ENCODE peak calls at places on chromosomes 12 and 14, in eight cellular contexts. One of them, this sample, is unnamed. For H3K4me1, the result is how much of the 10 kb centered on the place peaks cover.

GRCh38 chr14:100341301-100342031 is 18.3 kb downstream of the SLC25A47 start:
- DNase-seq in spleen: peak
- DNase-seq in endodermal cell: no peak
- DNase-seq in neural progenitor cell: no peak
- DNase-seq in uterus: no peak
- DNase-seq in adrenal gland: peak
- DNase-seq in tibial artery: peak
- DNase-seq in foreskin keratinocyte: peak
- DNase-seq in this sample: no peak

GRCh38 chr12:10612954-10613333 is 465 bp downstream of the MAGOHB start:
- DNase-seq in tibial artery: no peak
- DNase-seq in spleen: no peak
- DNase-seq in foreskin keratinocyte: no peak
- DNase-seq in neural progenitor cell: peak
- DNase-seq in uterus: no peak
- DNase-seq in adrenal gland: no peak
- DNase-seq in endodermal cell: peak
- DNase-seq in this sample: no peak

GRCh38 chr14:55272922-55273321 is 1.7 kb downstream of the FBXO34 start:
- DNase-seq in adrenal gland: no peak
- DNase-seq in foreskin keratinocyte: no peak
- DNase-seq in endodermal cell: no peak
- DNase-seq in uterus: no peak
- DNase-seq in neural progenitor cell: no peak
- DNase-seq in tibial artery: no peak
- DNase-seq in spleen: no peak
- DNase-seq in this sample: no peak

GRCh38 chr12:56947633-56948535 is 9.5 kb downstream of the RDH16 start:
- DNase-seq in uterus: no peak
- DNase-seq in neural progenitor cell: no peak
- DNase-seq in tibial artery: no peak
- DNase-seq in endodermal cell: peak
- DNase-seq in foreskin keratinocyte: no peak
- DNase-seq in adrenal gland: no peak
- DNase-seq in spleen: no peak
- DNase-seq in this sample: no peak

GRCh38 chr14:68526420-68527105 is 266.3 kb downstream of the ZFP36L1 start:
- DNase-seq in foreskin keratinocyte: no peak
- DNase-seq in spleen: no peak
- DNase-seq in endodermal cell: no peak
- DNase-seq in tibial artery: peak
- DNase-seq in neural progenitor cell: no peak
- DNase-seq in uterus: no peak
- DNase-seq in adrenal gland: peak
- DNase-seq in this sample: no peak

GRCh38 chr12:10069099-10069498 is 29.7 kb downstream of the CLEC1A start:
- DNase-seq in adrenal gland: peak
- DNase-seq in spleen: no peak
- DNase-seq in tibial artery: no peak
- DNase-seq in foreskin keratinocyte: no peak
- DNase-seq in endodermal cell: no peak
- DNase-seq in uterus: no peak
- DNase-seq in neural progenitor cell: no peak
- DNase-seq in this sample: no peak

GRCh38 chr12:106297681-106298080 is 4.9 kb upstream of the TCP11L2 start:
- DNase-seq in uterus: no peak
- DNase-seq in foreskin keratinocyte: no peak
- DNase-seq in adrenal gland: no peak
- DNase-seq in tibial artery: no peak
- DNase-seq in neural progenitor cell: no peak
- DNase-seq in endodermal cell: peak
- DNase-seq in spleen: no peak
- DNase-seq in this sample: no peak

GRCh38 chr12:82019533-82019932 is 260.4 kb upstream of the PPFIA2 start:
- DNase-seq in uterus: no peak
- DNase-seq in adrenal gland: no peak
- DNase-seq in neural progenitor cell: peak
- DNase-seq in tibial artery: no peak
- DNase-seq in foreskin keratinocyte: no peak
- DNase-seq in spleen: no peak
- DNase-seq in endodermal cell: peak
- DNase-seq in this sample: no peak

DNA sequence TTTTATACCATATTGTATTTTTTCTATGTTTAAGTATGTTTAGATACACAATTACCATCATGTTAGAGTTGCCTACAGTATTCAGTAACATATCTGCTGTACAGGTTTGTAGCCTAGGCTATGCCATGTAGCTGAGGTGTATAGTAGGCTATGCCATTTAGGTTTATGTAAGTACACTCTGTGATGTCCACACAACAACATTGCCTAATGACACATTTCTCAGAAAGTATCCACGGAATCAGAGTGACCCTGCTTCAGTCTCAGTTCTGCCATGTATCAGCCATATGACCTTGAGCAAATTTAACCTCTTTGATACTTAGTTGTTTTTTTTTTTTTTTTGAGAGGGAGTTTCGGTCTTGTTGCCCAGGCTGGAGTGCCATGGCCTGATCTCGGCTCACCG is 12.7 kb downstream of the SUSD6 start:
- DNase-seq in uterus: no peak
- DNase-seq in foreskin keratinocyte: no peak
- DNase-seq in adrenal gland: peak
- DNase-seq in tibial artery: no peak
- DNase-seq in neural progenitor cell: no peak
- DNase-seq in endodermal cell: no peak
- DNase-seq in spleen: no peak
- DNase-seq in this sample: no peak
- H3K4me1 ChIP-seq in uterus: under half
- H3K4me1 ChIP-seq in foreskin keratinocyte: under half
- H3K4me1 ChIP-seq in adrenal gland: half or more
- H3K4me1 ChIP-seq in tibial artery: under half
- H3K4me1 ChIP-seq in neural progenitor cell: under half
- H3K4me1 ChIP-seq in endodermal cell: under half
- H3K4me1 ChIP-seq in spleen: half or more
- H3K4me1 ChIP-seq in this sample: under half

GRCh38 chr12:53180270-53180930 is at the start of the genes CSAD and ZNF740:
- DNase-seq in tibial artery: peak
- DNase-seq in spleen: peak
- DNase-seq in neural progenitor cell: peak
- DNase-seq in adrenal gland: peak
- DNase-seq in uterus: peak
- DNase-seq in endodermal cell: peak
- DNase-seq in foreskin keratinocyte: peak
- DNase-seq in this sample: peak
- TF ChIP-seq CTCF in tibial artery: no peak
- TF ChIP-seq CTCF in spleen: no peak
- TF ChIP-seq CTCF in neural progenitor cell: peak
- TF ChIP-seq CTCF in adrenal gland: peak
- TF ChIP-seq CTCF in uterus: peak
- TF ChIP-seq CTCF in endodermal cell: no peak
- TF ChIP-seq CTCF in foreskin keratinocyte: peak
- TF ChIP-seq CTCF in this sample: no peak

GRCh38 chr12:28568083-28568482 is 377.8 kb downstream of the CCDC91 start:
- DNase-seq in neural progenitor cell: no peak
- DNase-seq in uterus: no peak
- DNase-seq in endodermal cell: no peak
- DNase-seq in spleen: no peak
- DNase-seq in foreskin keratinocyte: no peak
- DNase-seq in tibial artery: no peak
- DNase-seq in adrenal gland: peak
- DNase-seq in this sample: no peak

GRCh38 chr12:28558232-28558631 is 368.0 kb downstream of the CCDC91 start:
- DNase-seq in neural progenitor cell: no peak
- DNase-seq in adrenal gland: no peak
- DNase-seq in tibial artery: no peak
- DNase-seq in endodermal cell: no peak
- DNase-seq in foreskin keratinocyte: no peak
- DNase-seq in spleen: no peak
- DNase-seq in uterus: no peak
- DNase-seq in this sample: no peak

GRCh38 chr12:28563926-28564325 is 373.7 kb downstream of the CCDC91 start:
- DNase-seq in uterus: no peak
- DNase-seq in neural progenitor cell: no peak
- DNase-seq in endodermal cell: no peak
- DNase-seq in foreskin keratinocyte: no peak
- DNase-seq in adrenal gland: no peak
- DNase-seq in tibial artery: no peak
- DNase-seq in spleen: no peak
- DNase-seq in this sample: no peak

GRCh38 chr12:28568709-28569108 is 378.5 kb downstream of the CCDC91 start:
- DNase-seq in endodermal cell: no peak
- DNase-seq in spleen: no peak
- DNase-seq in tibial artery: no peak
- DNase-seq in adrenal gland: no peak
- DNase-seq in neural progenitor cell: no peak
- DNase-seq in uterus: no peak
- DNase-seq in foreskin keratinocyte: no peak
- DNase-seq in this sample: no peak

DNA sequence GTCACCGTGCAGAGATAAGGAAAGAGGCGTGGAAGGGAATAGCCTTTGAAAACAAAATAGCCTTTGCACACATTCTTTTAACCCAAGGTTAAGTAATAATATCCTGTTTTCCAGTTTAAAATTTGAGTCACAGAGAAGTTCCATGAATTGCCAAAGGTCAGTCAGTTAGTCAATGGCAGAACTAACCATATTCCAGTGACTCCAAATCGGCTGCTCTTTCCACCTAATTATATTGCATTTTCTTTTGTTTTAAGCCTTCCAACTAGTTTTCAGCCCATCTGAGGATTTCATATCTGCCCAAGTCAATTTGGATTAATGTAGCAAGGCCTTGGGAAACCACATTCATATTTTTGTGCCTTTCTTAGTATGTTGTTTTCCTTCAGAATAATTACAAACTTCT is 373.0 kb downstream of the CCDC91 start:
- DNase-seq in foreskin keratinocyte: no peak
- DNase-seq in endodermal cell: no peak
- DNase-seq in tibial artery: no peak
- DNase-seq in uterus: no peak
- DNase-seq in adrenal gland: no peak
- DNase-seq in neural progenitor cell: no peak
- DNase-seq in spleen: no peak
- DNase-seq in this sample: no peak
- H3K27ac ChIP-seq in foreskin keratinocyte: no peak
- H3K27ac ChIP-seq in endodermal cell: no peak
- H3K27ac ChIP-seq in tibial artery: no peak
- H3K27ac ChIP-seq in uterus: peak
- H3K27ac ChIP-seq in adrenal gland: no peak
- H3K27ac ChIP-seq in neural progenitor cell: no peak
- H3K27ac ChIP-seq in spleen: peak
- H3K27ac ChIP-seq in this sample: no peak

GRCh38 chr12:108423486-108423885 is 84.4 kb upstream of the CMKLR1 start:
- DNase-seq in uterus: no peak
- DNase-seq in tibial artery: no peak
- DNase-seq in neural progenitor cell: no peak
- DNase-seq in spleen: no peak
- DNase-seq in endodermal cell: no peak
- DNase-seq in foreskin keratinocyte: no peak
- DNase-seq in adrenal gland: no peak
- DNase-seq in this sample: no peak
- H3K4me1 ChIP-seq in uterus: under half
- H3K4me1 ChIP-seq in tibial artery: under half
- H3K4me1 ChIP-seq in neural progenitor cell: under half
- H3K4me1 ChIP-seq in spleen: under half
- H3K4me1 ChIP-seq in endodermal cell: under half
- H3K4me1 ChIP-seq in foreskin keratinocyte: under half
- H3K4me1 ChIP-seq in adrenal gland: under half
- H3K4me1 ChIP-seq in this sample: under half

GRCh38 chr12:121883315-121883660 is 5.3 kb upstream of the PSMD9 start:
- DNase-seq in foreskin keratinocyte: no peak
- DNase-seq in adrenal gland: no peak
- DNase-seq in tibial artery: no peak
- DNase-seq in uterus: no peak
- DNase-seq in spleen: no peak
- DNase-seq in neural progenitor cell: peak
- DNase-seq in endodermal cell: peak
- DNase-seq in this sample: no peak

GRCh38 chr12:121888478-121889266 is at the start of gene PSMD9:
- DNase-seq in tibial artery: peak
- DNase-seq in endodermal cell: peak
- DNase-seq in spleen: peak
- DNase-seq in neural progenitor cell: peak
- DNase-seq in foreskin keratinocyte: peak
- DNase-seq in uterus: peak
- DNase-seq in adrenal gland: peak
- DNase-seq in this sample: peak

GRCh38 chr12:121889267-121889624 is 656 bp downstream of the PSMD9 start:
- DNase-seq in neural progenitor cell: no peak
- DNase-seq in uterus: no peak
- DNase-seq in spleen: no peak
- DNase-seq in adrenal gland: no peak
- DNase-seq in tibial artery: no peak
- DNase-seq in endodermal cell: no peak
- DNase-seq in foreskin keratinocyte: no peak
- DNase-seq in this sample: no peak

GRCh38 chr12:121892673-121893561 is 4.3 kb downstream of the PSMD9 start:
- DNase-seq in foreskin keratinocyte: no peak
- DNase-seq in neural progenitor cell: no peak
- DNase-seq in tibial artery: no peak
- DNase-seq in uterus: no peak
- DNase-seq in spleen: no peak
- DNase-seq in adrenal gland: peak
- DNase-seq in endodermal cell: peak
- DNase-seq in this sample: no peak

DNA sequence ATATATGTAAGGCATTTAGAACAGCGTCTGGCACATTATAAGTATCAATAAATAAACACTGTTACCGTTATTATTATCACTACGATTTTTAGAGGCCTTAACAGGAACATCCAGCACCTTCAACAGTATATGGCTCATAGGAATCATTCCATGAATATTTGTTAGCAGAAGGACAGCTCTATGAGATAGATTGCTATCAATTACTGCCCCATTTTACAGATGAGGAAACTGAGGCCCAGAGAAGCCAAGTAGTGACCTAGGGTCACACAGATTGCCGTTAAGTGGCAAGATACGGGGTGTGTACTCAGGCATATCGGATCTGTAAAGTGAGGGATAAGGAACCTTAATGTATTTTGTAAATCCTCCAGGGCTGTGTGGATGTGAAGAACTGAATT is 510 bp upstream of the PSMD9 start:
- DNase-seq in endodermal cell: no peak
- DNase-seq in foreskin keratinocyte: no peak
- DNase-seq in uterus: no peak
- DNase-seq in neural progenitor cell: no peak
- DNase-seq in tibial artery: no peak
- DNase-seq in spleen: no peak
- DNase-seq in adrenal gland: no peak
- DNase-seq in this sample: no peak
- TF ChIP-seq CTCF in endodermal cell: peak
- TF ChIP-seq CTCF in foreskin keratinocyte: no peak
- TF ChIP-seq CTCF in uterus: no peak
- TF ChIP-seq CTCF in neural progenitor cell: peak
- TF ChIP-seq CTCF in tibial artery: no peak
- TF ChIP-seq CTCF in spleen: no peak
- TF ChIP-seq CTCF in adrenal gland: no peak
- TF ChIP-seq CTCF in this sample: no peak

This sample was measured in heart right ventricle.